ENCODE peak calls at places on chromosomes 6 and 20, in ten cellular contexts. M is tibial nerve; D is Peyer's patch; F is heart right ventricle; C is activated T-helper 2 cell treated with anti-CD3 and anti-CD28 coated beads, Interferon-gamma antibody, Interleukin-2, Interleukin-4, amounts not matched to agents 10 μg/mL and 5 μg/mL and 100 μg/mL, durations not matched to agents 14 hours and 24 hours and 36 hours; B is NCI-H1417; N is psoas muscle; P is activated B cell treated with CpG ODN at 0.5 μM for 24 hours; L is EL; R is NCI-H748 treated with DMSO at 0.1 percent for 48 hours. O is an unnamed sample.

GRCh38 chr6:34202329-34203201 is 34.1 kb upstream of the HMGA1 start:
- DNase-seq in R (no peak), P (no peak), M (no peak), B (no peak), L (no peak), D (no peak), C (no peak), F (no peak), N (no peak), O (no peak)

GRCh38 chr6:166032366-166033171 is 135.1 kb downstream of the TBXT start:
- DNase-seq in D (no peak), B (no peak), R (no peak), L (peak), N (peak), P (no peak), C (no peak), M (no peak), F (peak), O (no peak)

GRCh38 chr6:131643262-131643631 is 6.1 kb downstream of the ENPP3 start:
- DNase-seq in D (no peak), P (no peak), M (no peak), R (no peak), L (no peak), F (no peak), B (no peak), N (no peak), C (no peak), O (no peak)

GRCh38 chr6:67629268-67629667 is 1005.8 kb upstream of the ADGRB3 start:
- DNase-seq in L (no peak), P (no peak), R (no peak), C (no peak), F (no peak), D (no peak), N (no peak), B (no peak), M (no peak), O (no peak)

GRCh38 chr6:12572884-12573824 is 143.4 kb upstream of the PHACTR1 start:
- DNase-seq in R (no peak), L (peak), P (no peak), F (no peak), D (no peak), B (no peak), M (no peak), N (no peak), C (no peak), O (no peak)

GRCh38 chr6:7568021-7568420 is 22.0 kb upstream of the SNRNP48 start:
- DNase-seq in B (no peak), M (no peak), C (no peak), N (no peak), R (no peak), L (peak), D (no peak), F (no peak), P (no peak), O (no peak)

GRCh38 chr6:53476979-53477378 is 67.9 kb downstream of the GCLC start:
- DNase-seq in M (no peak), B (no peak), R (no peak), F (no peak), N (no peak), L (peak), D (no peak), P (no peak), C (no peak), O (no peak)

GRCh38 chr6:169185692-169186485 is 67.8 kb downstream of the THBS2 start:
- DNase-seq in R (no peak), B (no peak), M (no peak), F (no peak), L (no peak), P (no peak), N (no peak), C (no peak), D (no peak), O (no peak)

GRCh38 chr20:49948809-49949507 is 12.8 kb downstream of the RNF114 start:
- DNase-seq in C (no peak), P (no peak), R (no peak), D (no peak), F (no peak), M (no peak), L (peak), N (no peak), B (no peak), O (no peak)

GRCh38 chr6:136113736-136114173 is 136.4 kb downstream of the MTFR2 start:
- DNase-seq in C (peak), P (no peak), R (peak), N (peak), L (peak), B (peak), D (no peak), M (no peak), F (peak), O (no peak)

GRCh38 chr20:45094864-45095574 is 5.9 kb downstream of the KCNS1 start:
- DNase-seq in P (no peak), F (no peak), D (no peak), C (no peak), R (no peak), N (no peak), M (no peak), B (no peak), L (no peak), O (no peak)

GRCh38 chr6:84804720-84805119 is 40.3 kb upstream of the TBX18 start:
- DNase-seq in D (no peak), F (no peak), R (no peak), L (peak), M (no peak), B (no peak), P (no peak), N (no peak), C (no peak), O (no peak)

GRCh38 chr6:81309841-81310240 is 442.6 kb downstream of the TENT5A start:
- DNase-seq in P (no peak), C (no peak), L (no peak), B (no peak), M (no peak), F (no peak), R (no peak), N (no peak), D (no peak), O (no peak)

GRCh38 chr6:105424177-105424783 is 21.4 kb upstream of the PREP start:
- DNase-seq in M (peak), F (no peak), C (peak), P (no peak), R (peak), B (peak), D (peak), L (peak), N (peak), O (no peak)

GRCh38 chr6:40695114-40695513 is 108.0 kb upstream of the LRFN2 start:
- DNase-seq in L (no peak), N (no peak), D (no peak), B (no peak), F (no peak), M (no peak), R (no peak), C (no peak), P (no peak), O (no peak)

GRCh38 chr6:30171677-30172471 is 8.5 kb downstream of the TRIM15 start:
- DNase-seq in B (no peak), M (no peak), D (no peak), F (no peak), L (peak), P (peak), C (peak), R (no peak), N (no peak), O (no peak)

GRCh38 chr6:90297866-90298381 is 1.3 kb upstream of the BACH2 start:
- DNase-seq in D (no peak), M (no peak), N (no peak), C (no peak), P (no peak), B (no peak), F (no peak), L (no peak), R (no peak), O (no peak)

GRCh38 chr20:39986231-39986904 is 702.7 kb downstream of the MAFB start:
- DNase-seq in L (peak), D (no peak), M (peak), P (no peak), R (peak), B (peak), N (peak), F (peak), C (no peak), O (no peak)

GRCh38 chr20:62405108-62405980 is 1.7 kb downstream of the CABLES2 start:
- DNase-seq in D (no peak), N (peak), B (no peak), F (peak), M (peak), R (no peak), L (peak), C (no peak), P (no peak), O (no peak)

GRCh38 chr6:114342826-114343781 is at the start of gene HS3ST5:
- DNase-seq in P (no peak), M (no peak), N (peak), B (peak), C (no peak), R (peak), L (peak), D (no peak), F (peak), O (peak)

GRCh38 chr20:18837710-18838109 is 24.1 kb downstream of the SCP2D1 start:
- DNase-seq in M (no peak), N (no peak), P (no peak), R (no peak), L (no peak), C (no peak), B (no peak), F (no peak), D (no peak), O (no peak)

GRCh38 chr6:140541288-140541687 is 1166.8 kb upstream of the CITED2 start:
- DNase-seq in N (no peak), P (no peak), R (peak), B (no peak), M (no peak), F (no peak), L (peak), D (no peak), C (no peak), O (no peak)

GRCh38 chr6:24125980-24126379 is at the start of gene NRSN1:
- DNase-seq in L (no peak), D (no peak), B (peak), C (no peak), P (no peak), R (peak), F (no peak), N (no peak), M (no peak), O (peak)

GRCh38 chr6:17574871-17575560 is 25.1 kb upstream of the FAM8A1 start:
- DNase-seq in B (no peak), M (no peak), C (no peak), D (no peak), R (no peak), P (no peak), N (no peak), L (peak), F (no peak), O (no peak)

GRCh38 chr20:45352729-45353128 is 4.5 kb upstream of the SDC4 start:
- DNase-seq in L (no peak), D (no peak), C (no peak), B (no peak), N (no peak), F (no peak), M (no peak), P (no peak), R (no peak), O (no peak)

GRCh38 chr6:161272600-161273355 is 1.1 kb downstream of the AGPAT4 start:
- DNase-seq in N (no peak), L (peak), C (no peak), D (no peak), M (no peak), P (no peak), B (no peak), R (peak), F (no peak), O (no peak)

GRCh38 chr6:68087399-68088133 is 547.5 kb upstream of the ADGRB3 start:
- DNase-seq in B (no peak), M (no peak), F (no peak), P (no peak), R (no peak), N (no peak), L (no peak), D (no peak), C (no peak), O (no peak)

GRCh38 chr20:16459019-16459700 is 114.1 kb downstream of the KIF16B start:
- DNase-seq in C (no peak), B (no peak), F (no peak), D (no peak), N (peak), P (no peak), M (no peak), R (no peak), L (peak), O (no peak)

GRCh38 chr6:225121-225721 is 67.1 kb upstream of the DUSP22 start:
- DNase-seq in M (no peak), L (no peak), P (no peak), N (no peak), F (no peak), D (peak), B (no peak), C (peak), R (no peak), O (no peak)

GRCh38 chr6:169188051-169188863 is 65.4 kb downstream of the THBS2 start:
- DNase-seq in N (no peak), P (no peak), F (no peak), D (no peak), L (peak), C (no peak), M (no peak), R (no peak), B (no peak), O (no peak)

GRCh38 chr6:55822815-55823214 is 52.6 kb downstream of the BMP5 start:
- DNase-seq in R (no peak), F (no peak), D (no peak), C (no peak), M (no peak), B (no peak), L (peak), P (no peak), N (no peak), O (no peak)

O was measured in dorsolateral prefrontal cortex.